ENCODE peak calls at places on chromosomes 7 and 10, in ten cellular contexts. One of them, this sample, is unnamed.
A peak's percentile ranks its signal among the peaks of the same experiment; 100 is the strongest.

GRCh38 chr7:45663167-45663921 is 89.2 kb downstream of the ADCY1 start:
- DNase-seq in ELR: peak; percentile 58
- DNase-seq in lung: peak; percentile 29
- DNase-seq in cerebellar cortex: no peak
- DNase-seq in fibroblast of lung: peak; percentile 27
- DNase-seq in activated CD4-positive, alpha-beta T cell treated with anti-CD3 and anti-CD28 coated beads, Interleukin-2, amount 10 ng/mL, durations not matched to agents 7 days and 5 days: peak; percentile 23
- DNase-seq in midbrain: no peak
- DNase-seq in NCI-H2081: no peak
- DNase-seq in pons: no peak
- DNase-seq in activated naive CD4-positive, alpha-beta T cell treated with anti-CD3 and anti-CD28 coated beads for 36 hours: peak; percentile 37
- DNase-seq in this sample: no peak

GRCh38 chr10:78868456-78868855 is 200.3 kb upstream of the ZMIZ1 start:
- DNase-seq in ELR: no peak
- DNase-seq in lung: no peak
- DNase-seq in cerebellar cortex: no peak
- DNase-seq in fibroblast of lung: no peak
- DNase-seq in activated CD4-positive, alpha-beta T cell treated with anti-CD3 and anti-CD28 coated beads, Interleukin-2, amount 10 ng/mL, durations not matched to agents 7 days and 5 days: no peak
- DNase-seq in midbrain: no peak
- DNase-seq in NCI-H2081: no peak
- DNase-seq in pons: no peak
- DNase-seq in activated naive CD4-positive, alpha-beta T cell treated with anti-CD3 and anti-CD28 coated beads for 36 hours: no peak
- DNase-seq in this sample: no peak

GRCh38 chr10:60606343-60607080 is 171.8 kb upstream of the CDK1 start:
- DNase-seq in ELR: peak; percentile 30
- DNase-seq in lung: no peak
- DNase-seq in cerebellar cortex: peak; percentile 76
- DNase-seq in fibroblast of lung: peak; percentile 64
- DNase-seq in activated CD4-positive, alpha-beta T cell treated with anti-CD3 and anti-CD28 coated beads, Interleukin-2, amount 10 ng/mL, durations not matched to agents 7 days and 5 days: no peak
- DNase-seq in midbrain: no peak
- DNase-seq in NCI-H2081: no peak
- DNase-seq in pons: no peak
- DNase-seq in activated naive CD4-positive, alpha-beta T cell treated with anti-CD3 and anti-CD28 coated beads for 36 hours: no peak
- DNase-seq in this sample: no peak

GRCh38 chr10:36534471-36535002 is 590.9 kb upstream of the ANKRD30A start:
- DNase-seq in ELR: peak; percentile 86
- DNase-seq in lung: no peak
- DNase-seq in cerebellar cortex: no peak
- DNase-seq in fibroblast of lung: peak; percentile 37
- DNase-seq in activated CD4-positive, alpha-beta T cell treated with anti-CD3 and anti-CD28 coated beads, Interleukin-2, amount 10 ng/mL, durations not matched to agents 7 days and 5 days: no peak
- DNase-seq in midbrain: no peak
- DNase-seq in NCI-H2081: no peak
- DNase-seq in pons: no peak
- DNase-seq in activated naive CD4-positive, alpha-beta T cell treated with anti-CD3 and anti-CD28 coated beads for 36 hours: no peak
- DNase-seq in this sample: no peak

GRCh38 chr10:72007246-72007892 is 43.2 kb downstream of the CHST3 start:
- DNase-seq in ELR: no peak
- DNase-seq in lung: no peak
- DNase-seq in cerebellar cortex: no peak
- DNase-seq in fibroblast of lung: no peak
- DNase-seq in activated CD4-positive, alpha-beta T cell treated with anti-CD3 and anti-CD28 coated beads, Interleukin-2, amount 10 ng/mL, durations not matched to agents 7 days and 5 days: no peak
- DNase-seq in midbrain: peak; percentile 29
- DNase-seq in NCI-H2081: no peak
- DNase-seq in pons: peak; percentile 71
- DNase-seq in activated naive CD4-positive, alpha-beta T cell treated with anti-CD3 and anti-CD28 coated beads for 36 hours: no peak
- DNase-seq in this sample: peak; percentile 59

GRCh38 chr10:49082767-49083166 is 32.6 kb downstream of the VSTM4 start:
- DNase-seq in ELR: no peak
- DNase-seq in lung: no peak
- DNase-seq in cerebellar cortex: peak; percentile 97
- DNase-seq in fibroblast of lung: no peak
- DNase-seq in activated CD4-positive, alpha-beta T cell treated with anti-CD3 and anti-CD28 coated beads, Interleukin-2, amount 10 ng/mL, durations not matched to agents 7 days and 5 days: no peak
- DNase-seq in midbrain: no peak
- DNase-seq in NCI-H2081: no peak
- DNase-seq in pons: peak; percentile 54
- DNase-seq in activated naive CD4-positive, alpha-beta T cell treated with anti-CD3 and anti-CD28 coated beads for 36 hours: no peak
- DNase-seq in this sample: peak; percentile 47

GRCh38 chr7:84317536-84317935 is 122.9 kb upstream of the SEMA3A start:
- DNase-seq in ELR: no peak
- DNase-seq in lung: no peak
- DNase-seq in cerebellar cortex: no peak
- DNase-seq in fibroblast of lung: peak; percentile 50
- DNase-seq in activated CD4-positive, alpha-beta T cell treated with anti-CD3 and anti-CD28 coated beads, Interleukin-2, amount 10 ng/mL, durations not matched to agents 7 days and 5 days: no peak
- DNase-seq in midbrain: no peak
- DNase-seq in NCI-H2081: no peak
- DNase-seq in pons: no peak
- DNase-seq in activated naive CD4-positive, alpha-beta T cell treated with anti-CD3 and anti-CD28 coated beads for 36 hours: no peak
- DNase-seq in this sample: no peak

GRCh38 chr7:77651544-77652162 is 44.6 kb upstream of the RSBN1L start:
- DNase-seq in ELR: peak; percentile 47
- DNase-seq in lung: no peak
- DNase-seq in cerebellar cortex: peak; percentile 59
- DNase-seq in fibroblast of lung: peak; percentile 59
- DNase-seq in activated CD4-positive, alpha-beta T cell treated with anti-CD3 and anti-CD28 coated beads, Interleukin-2, amount 10 ng/mL, durations not matched to agents 7 days and 5 days: peak; percentile 62
- DNase-seq in midbrain: peak; percentile 75
- DNase-seq in NCI-H2081: peak; percentile 23
- DNase-seq in pons: peak; percentile 62
- DNase-seq in activated naive CD4-positive, alpha-beta T cell treated with anti-CD3 and anti-CD28 coated beads for 36 hours: peak; percentile 46
- DNase-seq in this sample: peak; percentile 21

GRCh38 chr10:124353091-124353815 is 65.5 kb downstream of the OAT start:
- DNase-seq in ELR: no peak
- DNase-seq in lung: no peak
- DNase-seq in cerebellar cortex: no peak
- DNase-seq in fibroblast of lung: no peak
- DNase-seq in activated CD4-positive, alpha-beta T cell treated with anti-CD3 and anti-CD28 coated beads, Interleukin-2, amount 10 ng/mL, durations not matched to agents 7 days and 5 days: no peak
- DNase-seq in midbrain: no peak
- DNase-seq in NCI-H2081: no peak
- DNase-seq in pons: no peak
- DNase-seq in activated naive CD4-positive, alpha-beta T cell treated with anti-CD3 and anti-CD28 coated beads for 36 hours: no peak
- DNase-seq in this sample: no peak

GRCh38 chr10:16509996-16510395 is 11.7 kb downstream of the C1QL3 start:
- DNase-seq in ELR: peak; percentile 41
- DNase-seq in lung: no peak
- DNase-seq in cerebellar cortex: no peak
- DNase-seq in fibroblast of lung: peak; percentile 6
- DNase-seq in activated CD4-positive, alpha-beta T cell treated with anti-CD3 and anti-CD28 coated beads, Interleukin-2, amount 10 ng/mL, durations not matched to agents 7 days and 5 days: no peak
- DNase-seq in midbrain: no peak
- DNase-seq in NCI-H2081: no peak
- DNase-seq in pons: no peak
- DNase-seq in activated naive CD4-positive, alpha-beta T cell treated with anti-CD3 and anti-CD28 coated beads for 36 hours: no peak
- DNase-seq in this sample: no peak

GRCh38 chr10:14953452-14954000 is 370 bp downstream of the DCLRE1C start:
- DNase-seq in ELR: peak; percentile 79
- DNase-seq in lung: peak; percentile 45
- DNase-seq in cerebellar cortex: peak; percentile 51
- DNase-seq in fibroblast of lung: peak; percentile 71
- DNase-seq in activated CD4-positive, alpha-beta T cell treated with anti-CD3 and anti-CD28 coated beads, Interleukin-2, amount 10 ng/mL, durations not matched to agents 7 days and 5 days: no peak
- DNase-seq in midbrain: no peak
- DNase-seq in NCI-H2081: no peak
- DNase-seq in pons: peak; percentile 28
- DNase-seq in activated naive CD4-positive, alpha-beta T cell treated with anti-CD3 and anti-CD28 coated beads for 36 hours: no peak
- DNase-seq in this sample: no peak

GRCh38 chr7:29968683-29969457 is 20.7 kb downstream of the SCRN1 start:
- DNase-seq in ELR: peak; percentile 93
- DNase-seq in lung: no peak
- DNase-seq in cerebellar cortex: peak; percentile 90
- DNase-seq in fibroblast of lung: peak; percentile 68
- DNase-seq in activated CD4-positive, alpha-beta T cell treated with anti-CD3 and anti-CD28 coated beads, Interleukin-2, amount 10 ng/mL, durations not matched to agents 7 days and 5 days: no peak
- DNase-seq in midbrain: peak; percentile 40
- DNase-seq in NCI-H2081: no peak
- DNase-seq in pons: no peak
- DNase-seq in activated naive CD4-positive, alpha-beta T cell treated with anti-CD3 and anti-CD28 coated beads for 36 hours: no peak
- DNase-seq in this sample: peak; percentile 48

GRCh38 chr10:21675157-21675796 is 141.2 kb downstream of the MLLT10 start:
- DNase-seq in ELR: peak; percentile 66
- DNase-seq in lung: no peak
- DNase-seq in cerebellar cortex: peak; percentile 54
- DNase-seq in fibroblast of lung: peak; percentile 44
- DNase-seq in activated CD4-positive, alpha-beta T cell treated with anti-CD3 and anti-CD28 coated beads, Interleukin-2, amount 10 ng/mL, durations not matched to agents 7 days and 5 days: peak; percentile 26
- DNase-seq in midbrain: peak; percentile 10
- DNase-seq in NCI-H2081: peak; percentile 5
- DNase-seq in pons: peak; percentile 24
- DNase-seq in activated naive CD4-positive, alpha-beta T cell treated with anti-CD3 and anti-CD28 coated beads for 36 hours: peak; percentile 51
- DNase-seq in this sample: no peak

GRCh38 chr10:125792342-125793063 is 16.9 kb upstream of the MMP21 start:
- DNase-seq in ELR: no peak
- DNase-seq in lung: no peak
- DNase-seq in cerebellar cortex: no peak
- DNase-seq in fibroblast of lung: no peak
- DNase-seq in activated CD4-positive, alpha-beta T cell treated with anti-CD3 and anti-CD28 coated beads, Interleukin-2, amount 10 ng/mL, durations not matched to agents 7 days and 5 days: no peak
- DNase-seq in midbrain: no peak
- DNase-seq in NCI-H2081: no peak
- DNase-seq in pons: no peak
- DNase-seq in activated naive CD4-positive, alpha-beta T cell treated with anti-CD3 and anti-CD28 coated beads for 36 hours: no peak
- DNase-seq in this sample: no peak

GRCh38 chr7:159175792-159176191 is 31.1 kb upstream of the VIPR2 start:
- DNase-seq in ELR: no peak
- DNase-seq in lung: no peak
- DNase-seq in cerebellar cortex: no peak
- DNase-seq in fibroblast of lung: no peak
- DNase-seq in activated CD4-positive, alpha-beta T cell treated with anti-CD3 and anti-CD28 coated beads, Interleukin-2, amount 10 ng/mL, durations not matched to agents 7 days and 5 days: no peak
- DNase-seq in midbrain: no peak
- DNase-seq in NCI-H2081: no peak
- DNase-seq in pons: no peak
- DNase-seq in activated naive CD4-positive, alpha-beta T cell treated with anti-CD3 and anti-CD28 coated beads for 36 hours: no peak
- DNase-seq in this sample: no peak

GRCh38 chr7:114853189-114853588 is 68.7 kb upstream of the MDFIC start:
- DNase-seq in ELR: no peak
- DNase-seq in lung: no peak
- DNase-seq in cerebellar cortex: no peak
- DNase-seq in fibroblast of lung: no peak
- DNase-seq in activated CD4-positive, alpha-beta T cell treated with anti-CD3 and anti-CD28 coated beads, Interleukin-2, amount 10 ng/mL, durations not matched to agents 7 days and 5 days: no peak
- DNase-seq in midbrain: no peak
- DNase-seq in NCI-H2081: no peak
- DNase-seq in pons: no peak
- DNase-seq in activated naive CD4-positive, alpha-beta T cell treated with anti-CD3 and anti-CD28 coated beads for 36 hours: no peak
- DNase-seq in this sample: peak; percentile 2

GRCh38 chr10:47454294-47455058 is 29.4 kb downstream of the ANXA8 start:
- DNase-seq in ELR: no peak
- DNase-seq in lung: no peak
- DNase-seq in cerebellar cortex: no peak
- DNase-seq in fibroblast of lung: no peak
- DNase-seq in activated CD4-positive, alpha-beta T cell treated with anti-CD3 and anti-CD28 coated beads, Interleukin-2, amount 10 ng/mL, durations not matched to agents 7 days and 5 days: no peak
- DNase-seq in midbrain: no peak
- DNase-seq in NCI-H2081: no peak
- DNase-seq in pons: no peak
- DNase-seq in activated naive CD4-positive, alpha-beta T cell treated with anti-CD3 and anti-CD28 coated beads for 36 hours: no peak
- DNase-seq in this sample: no peak

GRCh38 chr10:70546585-70546984 is 56.0 kb downstream of the PRF1 start:
- DNase-seq in ELR: no peak
- DNase-seq in lung: no peak
- DNase-seq in cerebellar cortex: no peak
- DNase-seq in fibroblast of lung: no peak
- DNase-seq in activated CD4-positive, alpha-beta T cell treated with anti-CD3 and anti-CD28 coated beads, Interleukin-2, amount 10 ng/mL, durations not matched to agents 7 days and 5 days: no peak
- DNase-seq in midbrain: no peak
- DNase-seq in NCI-H2081: no peak
- DNase-seq in pons: no peak
- DNase-seq in activated naive CD4-positive, alpha-beta T cell treated with anti-CD3 and anti-CD28 coated beads for 36 hours: no peak
- DNase-seq in this sample: no peak

This sample was measured in putamen.